ENCODE peak calls at places on chromosomes 6 and 20, in nine cellular contexts. One of them, this sample, is unnamed.
A peak's percentile ranks its signal among the peaks of the same experiment; 100 is the strongest.

GRCh38 chr6:118280210-118280609 is 267.9 kb upstream of the PLN start:
- DNase-seq in lung: no peak
- DNase-seq in CD8-positive, alpha-beta T cell: no peak
- DNase-seq in adrenal gland: no peak
- DNase-seq in naive thymus-derived CD4-positive, alpha-beta T cell: no peak
- DNase-seq in esophagus squamous epithelium: no peak
- DNase-seq in tibial nerve: no peak
- DNase-seq in stomach: no peak
- DNase-seq in gastrocnemius medialis: no peak
- DNase-seq in this sample: no peak

GRCh38 chr6:28139860-28140500 is 1.7 kb upstream of the ZKSCAN8 start:
- DNase-seq in stomach: no peak
- DNase-seq in gastrocnemius medialis: no peak
- DNase-seq in CD8-positive, alpha-beta T cell: no peak
- DNase-seq in adrenal gland: no peak
- DNase-seq in naive thymus-derived CD4-positive, alpha-beta T cell: no peak
- DNase-seq in lung: no peak
- DNase-seq in tibial nerve: no peak
- DNase-seq in esophagus squamous epithelium: no peak
- DNase-seq in this sample: no peak

GRCh38 chr6:7249946-7250643 is 62.9 kb downstream of the SSR1 start:
- DNase-seq in gastrocnemius medialis: no peak
- DNase-seq in lung: no peak
- DNase-seq in stomach: no peak
- DNase-seq in tibial nerve: no peak
- DNase-seq in esophagus squamous epithelium: no peak
- DNase-seq in naive thymus-derived CD4-positive, alpha-beta T cell: no peak
- DNase-seq in CD8-positive, alpha-beta T cell: no peak
- DNase-seq in adrenal gland: no peak
- DNase-seq in this sample: no peak

GRCh38 chr6:7827142-7827541 is 83.4 kb downstream of the TXNDC5 start:
- DNase-seq in naive thymus-derived CD4-positive, alpha-beta T cell: no peak
- DNase-seq in lung: no peak
- DNase-seq in tibial nerve: no peak
- DNase-seq in CD8-positive, alpha-beta T cell: no peak
- DNase-seq in gastrocnemius medialis: no peak
- DNase-seq in stomach: no peak
- DNase-seq in adrenal gland: no peak
- DNase-seq in esophagus squamous epithelium: no peak
- DNase-seq in this sample: no peak

GRCh38 chr6:22322103-22322882 is 25.5 kb upstream of the PRL start:
- DNase-seq in naive thymus-derived CD4-positive, alpha-beta T cell: no peak
- DNase-seq in gastrocnemius medialis: no peak
- DNase-seq in lung: no peak
- DNase-seq in stomach: no peak
- DNase-seq in esophagus squamous epithelium: no peak
- DNase-seq in tibial nerve: no peak
- DNase-seq in adrenal gland: no peak
- DNase-seq in CD8-positive, alpha-beta T cell: no peak
- DNase-seq in this sample: no peak

GRCh38 chr6:44411141-44411540 is 23.6 kb downstream of the CDC5L start:
- DNase-seq in CD8-positive, alpha-beta T cell: no peak
- DNase-seq in esophagus squamous epithelium: no peak
- DNase-seq in adrenal gland: no peak
- DNase-seq in naive thymus-derived CD4-positive, alpha-beta T cell: no peak
- DNase-seq in gastrocnemius medialis: no peak
- DNase-seq in tibial nerve: no peak
- DNase-seq in lung: no peak
- DNase-seq in stomach: no peak
- DNase-seq in this sample: no peak

GRCh38 chr6:38193051-38193450 is 373.5 kb downstream of the ZFAND3 start:
- DNase-seq in gastrocnemius medialis: no peak
- DNase-seq in adrenal gland: no peak
- DNase-seq in stomach: no peak
- DNase-seq in tibial nerve: no peak
- DNase-seq in esophagus squamous epithelium: no peak
- DNase-seq in lung: no peak
- DNase-seq in naive thymus-derived CD4-positive, alpha-beta T cell: no peak
- DNase-seq in CD8-positive, alpha-beta T cell: no peak
- DNase-seq in this sample: no peak

GRCh38 chr6:9514146-9514545 is 900.7 kb downstream of the TFAP2A start:
- DNase-seq in stomach: no peak
- DNase-seq in gastrocnemius medialis: no peak
- DNase-seq in adrenal gland: no peak
- DNase-seq in tibial nerve: no peak
- DNase-seq in CD8-positive, alpha-beta T cell: no peak
- DNase-seq in esophagus squamous epithelium: no peak
- DNase-seq in naive thymus-derived CD4-positive, alpha-beta T cell: no peak
- DNase-seq in lung: no peak
- DNase-seq in this sample: no peak

GRCh38 chr6:164163239-164163638 is 748.7 kb downstream of the QKI start:
- DNase-seq in tibial nerve: no peak
- DNase-seq in lung: no peak
- DNase-seq in adrenal gland: no peak
- DNase-seq in stomach: no peak
- DNase-seq in CD8-positive, alpha-beta T cell: no peak
- DNase-seq in gastrocnemius medialis: no peak
- DNase-seq in naive thymus-derived CD4-positive, alpha-beta T cell: no peak
- DNase-seq in esophagus squamous epithelium: no peak
- DNase-seq in this sample: no peak

GRCh38 chr20:20734475-20734948 is 22.1 kb upstream of the RALGAPA2 start:
- DNase-seq in adrenal gland: no peak
- DNase-seq in naive thymus-derived CD4-positive, alpha-beta T cell: no peak
- DNase-seq in esophagus squamous epithelium: no peak
- DNase-seq in tibial nerve: no peak
- DNase-seq in gastrocnemius medialis: no peak
- DNase-seq in lung: no peak
- DNase-seq in CD8-positive, alpha-beta T cell: no peak
- DNase-seq in stomach: no peak
- DNase-seq in this sample: peak; percentile 5

GRCh38 chr6:130411481-130411880 is 45.7 kb downstream of the TMEM200A start:
- DNase-seq in stomach: no peak
- DNase-seq in tibial nerve: no peak
- DNase-seq in gastrocnemius medialis: no peak
- DNase-seq in naive thymus-derived CD4-positive, alpha-beta T cell: no peak
- DNase-seq in adrenal gland: no peak
- DNase-seq in CD8-positive, alpha-beta T cell: no peak
- DNase-seq in esophagus squamous epithelium: no peak
- DNase-seq in lung: no peak
- DNase-seq in this sample: no peak

GRCh38 chr6:130409394-130410095 is 43.7 kb downstream of the TMEM200A start:
- DNase-seq in tibial nerve: no peak
- DNase-seq in stomach: no peak
- DNase-seq in lung: no peak
- DNase-seq in CD8-positive, alpha-beta T cell: no peak
- DNase-seq in gastrocnemius medialis: no peak
- DNase-seq in naive thymus-derived CD4-positive, alpha-beta T cell: no peak
- DNase-seq in adrenal gland: no peak
- DNase-seq in esophagus squamous epithelium: no peak
- DNase-seq in this sample: no peak

GRCh38 chr6:130405549-130405948 is 39.7 kb downstream of the TMEM200A start:
- DNase-seq in tibial nerve: no peak
- DNase-seq in esophagus squamous epithelium: no peak
- DNase-seq in CD8-positive, alpha-beta T cell: no peak
- DNase-seq in lung: no peak
- DNase-seq in stomach: no peak
- DNase-seq in gastrocnemius medialis: no peak
- DNase-seq in naive thymus-derived CD4-positive, alpha-beta T cell: no peak
- DNase-seq in adrenal gland: no peak
- DNase-seq in this sample: no peak

GRCh38 chr6:130412556-130413290 is 46.9 kb downstream of the TMEM200A start:
- DNase-seq in naive thymus-derived CD4-positive, alpha-beta T cell: no peak
- DNase-seq in esophagus squamous epithelium: no peak
- DNase-seq in gastrocnemius medialis: no peak
- DNase-seq in stomach: no peak
- DNase-seq in tibial nerve: no peak
- DNase-seq in CD8-positive, alpha-beta T cell: no peak
- DNase-seq in lung: no peak
- DNase-seq in adrenal gland: no peak
- DNase-seq in this sample: no peak

GRCh38 chr6:130406935-130407532 is 41.2 kb downstream of the TMEM200A start:
- DNase-seq in naive thymus-derived CD4-positive, alpha-beta T cell: no peak
- DNase-seq in stomach: no peak
- DNase-seq in tibial nerve: no peak
- DNase-seq in lung: no peak
- DNase-seq in CD8-positive, alpha-beta T cell: no peak
- DNase-seq in adrenal gland: no peak
- DNase-seq in esophagus squamous epithelium: no peak
- DNase-seq in gastrocnemius medialis: no peak
- DNase-seq in this sample: no peak
- H3K36me3 ChIP-seq in naive thymus-derived CD4-positive, alpha-beta T cell: no peaks in the 10 kb centered on the region
- H3K36me3 ChIP-seq in stomach: no peaks in the 10 kb centered on the region
- H3K36me3 ChIP-seq in tibial nerve: no peaks in the 10 kb centered on the region
- H3K36me3 ChIP-seq in lung: no peaks in the 10 kb centered on the region
- H3K36me3 ChIP-seq in CD8-positive, alpha-beta T cell: no peaks in the 10 kb centered on the region
- H3K36me3 ChIP-seq in adrenal gland: no peaks in the 10 kb centered on the region
- H3K36me3 ChIP-seq in esophagus squamous epithelium: no peaks in the 10 kb centered on the region
- H3K36me3 ChIP-seq in gastrocnemius medialis: no peaks in the 10 kb centered on the region
- H3K36me3 ChIP-seq in this sample: no peaks in the 10 kb centered on the region

GRCh38 chr6:12275084-12275483 is 15.1 kb upstream of the EDN1 start:
- DNase-seq in stomach: no peak
- DNase-seq in tibial nerve: no peak
- DNase-seq in CD8-positive, alpha-beta T cell: no peak
- DNase-seq in esophagus squamous epithelium: no peak
- DNase-seq in gastrocnemius medialis: no peak
- DNase-seq in lung: no peak
- DNase-seq in adrenal gland: no peak
- DNase-seq in naive thymus-derived CD4-positive, alpha-beta T cell: no peak
- DNase-seq in this sample: no peak
- H3K27ac ChIP-seq in stomach: no peak overlapping the region
- H3K27ac ChIP-seq in tibial nerve: no peak overlapping the region
- H3K27ac ChIP-seq in CD8-positive, alpha-beta T cell: no peak overlapping the region
- H3K27ac ChIP-seq in esophagus squamous epithelium: no peak overlapping the region
- H3K27ac ChIP-seq in gastrocnemius medialis: no peak overlapping the region
- H3K27ac ChIP-seq in lung: no peak overlapping the region
- H3K27ac ChIP-seq in adrenal gland: no peak overlapping the region
- H3K27ac ChIP-seq in naive thymus-derived CD4-positive, alpha-beta T cell: no peak overlapping the region
- H3K27ac ChIP-seq in this sample: no peak overlapping the region

DNA sequence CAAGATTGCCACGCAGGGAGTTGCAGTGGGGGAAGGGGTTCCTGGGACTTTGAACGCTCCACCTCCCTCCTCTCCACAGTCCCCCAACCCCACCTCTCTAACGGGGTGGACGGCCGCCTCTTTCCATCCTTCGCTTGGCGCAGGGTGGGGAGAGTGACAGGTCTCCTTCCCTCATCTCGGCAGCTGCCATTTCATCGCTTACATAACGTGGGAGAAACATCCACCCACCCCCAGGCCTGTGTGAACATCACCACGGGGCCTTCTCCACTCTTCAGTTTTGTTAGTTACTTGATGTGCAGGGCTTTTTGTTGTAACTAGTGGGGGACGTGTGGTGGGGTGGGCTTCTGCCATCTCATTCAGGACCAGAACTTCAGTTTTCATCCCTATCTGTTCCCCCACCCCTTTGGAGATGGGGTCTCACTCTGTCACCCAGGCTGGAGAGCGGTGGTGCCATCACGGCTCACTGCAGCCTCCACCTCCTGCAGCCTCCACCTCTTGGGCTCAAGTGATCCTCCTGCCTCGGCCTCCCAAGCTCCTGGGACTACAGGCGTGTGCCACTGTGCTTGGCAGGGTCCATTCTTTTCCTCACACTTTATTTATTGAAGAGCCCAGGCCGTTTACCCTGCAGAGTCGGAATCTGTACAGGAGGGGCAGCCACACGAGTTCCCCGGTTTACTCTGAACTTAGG is 17.7 kb downstream of the RTEL1 start:
- DNase-seq in gastrocnemius medialis: no peak
- DNase-seq in CD8-positive, alpha-beta T cell: no peak
- DNase-seq in tibial nerve: no peak
- DNase-seq in stomach: no peak
- DNase-seq in esophagus squamous epithelium: no peak
- DNase-seq in naive thymus-derived CD4-positive, alpha-beta T cell: no peak
- DNase-seq in adrenal gland: no peak
- DNase-seq in lung: no peak
- DNase-seq in this sample: no peak
- H3K36me3 ChIP-seq in gastrocnemius medialis: peaks cover 55% of the 10 kb centered on the region
- H3K36me3 ChIP-seq in CD8-positive, alpha-beta T cell: peaks cover 5% of the 10 kb centered on the region
- H3K36me3 ChIP-seq in tibial nerve: peaks cover 99% of the 10 kb centered on the region
- H3K36me3 ChIP-seq in stomach: peaks cover 85% of the 10 kb centered on the region
- H3K36me3 ChIP-seq in esophagus squamous epithelium: no peaks in the 10 kb centered on the region
- H3K36me3 ChIP-seq in naive thymus-derived CD4-positive, alpha-beta T cell: no peaks in the 10 kb centered on the region
- H3K36me3 ChIP-seq in adrenal gland: peaks cover 52% of the 10 kb centered on the region
- H3K36me3 ChIP-seq in lung: peaks cover 51% of the 10 kb centered on the region
- H3K36me3 ChIP-seq in this sample: peaks cover 6% of the 10 kb centered on the region

GRCh38 chr20:3783068-3783489 is 1.8 kb upstream of the SPEF1 start:
- DNase-seq in naive thymus-derived CD4-positive, alpha-beta T cell: no peak
- DNase-seq in stomach: peak; percentile 46
- DNase-seq in esophagus squamous epithelium: no peak
- DNase-seq in lung: no peak
- DNase-seq in tibial nerve: no peak
- DNase-seq in CD8-positive, alpha-beta T cell: no peak
- DNase-seq in gastrocnemius medialis: no peak
- DNase-seq in adrenal gland: no peak
- DNase-seq in this sample: no peak

GRCh38 chr20:3784863-3785239 is 1.7 kb downstream of the CENPB start:
- DNase-seq in adrenal gland: no peak
- DNase-seq in naive thymus-derived CD4-positive, alpha-beta T cell: no peak
- DNase-seq in gastrocnemius medialis: no peak
- DNase-seq in tibial nerve: no peak
- DNase-seq in stomach: no peak
- DNase-seq in CD8-positive, alpha-beta T cell: no peak
- DNase-seq in esophagus squamous epithelium: no peak
- DNase-seq in lung: no peak
- DNase-seq in this sample: no peak

GRCh38 chr20:3785240-3786125 is 1.1 kb downstream of the CENPB start:
- DNase-seq in CD8-positive, alpha-beta T cell: no peak
- DNase-seq in naive thymus-derived CD4-positive, alpha-beta T cell: no peak
- DNase-seq in stomach: peak; percentile 42
- DNase-seq in tibial nerve: no peak
- DNase-seq in gastrocnemius medialis: no peak
- DNase-seq in lung: no peak
- DNase-seq in adrenal gland: no peak
- DNase-seq in esophagus squamous epithelium: no peak
- DNase-seq in this sample: no peak

GRCh38 chr20:3783516-3784225 is 2.4 kb upstream of the SPEF1 start:
- DNase-seq in naive thymus-derived CD4-positive, alpha-beta T cell: no peak
- DNase-seq in tibial nerve: no peak
- DNase-seq in lung: no peak
- DNase-seq in stomach: no peak
- DNase-seq in adrenal gland: no peak
- DNase-seq in gastrocnemius medialis: no peak
- DNase-seq in esophagus squamous epithelium: no peak
- DNase-seq in CD8-positive, alpha-beta T cell: no peak
- DNase-seq in this sample: no peak

DNA sequence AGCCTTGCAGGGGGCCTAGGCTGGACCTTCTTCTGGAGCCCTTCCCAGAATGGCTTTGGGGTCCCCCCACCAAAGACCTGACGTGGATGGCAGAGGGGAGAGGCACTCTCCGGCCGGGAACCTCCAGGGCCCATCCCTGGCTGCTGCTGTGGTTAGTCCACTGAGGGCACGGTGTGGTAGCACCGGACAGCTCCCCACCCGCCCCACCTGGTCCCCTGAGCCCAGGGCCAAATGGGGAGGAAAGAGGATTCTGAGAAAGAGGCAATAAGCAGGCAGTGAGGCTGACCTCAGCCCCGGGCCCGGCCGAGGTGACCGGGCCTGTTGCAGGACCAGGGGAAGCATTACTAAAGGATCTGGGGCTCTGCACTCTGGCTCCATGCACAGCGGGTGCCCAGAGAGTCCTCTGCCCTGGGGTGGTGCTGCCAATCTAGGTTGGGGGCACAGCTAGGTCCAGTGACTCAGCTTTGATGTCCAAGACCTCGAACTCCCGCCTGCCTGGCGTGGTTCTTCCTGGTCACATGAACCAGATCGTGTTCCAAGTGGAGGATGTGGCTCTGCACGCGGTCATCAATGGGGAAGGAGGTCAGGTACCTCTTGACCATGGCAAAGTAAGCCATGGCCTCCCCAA is 2.2 kb downstream of the CENPB start:
- DNase-seq in lung: peak; percentile 29
- DNase-seq in stomach: no peak
- DNase-seq in esophagus squamous epithelium: no peak
- DNase-seq in CD8-positive, alpha-beta T cell: no peak
- DNase-seq in naive thymus-derived CD4-positive, alpha-beta T cell: no peak
- DNase-seq in adrenal gland: no peak
- DNase-seq in tibial nerve: no peak
- DNase-seq in gastrocnemius medialis: no peak
- DNase-seq in this sample: no peak
- H3K27ac ChIP-seq in lung: peak overlapping the region; percentile 26
- H3K27ac ChIP-seq in stomach: peak overlapping the region; percentile 90
- H3K27ac ChIP-seq in esophagus squamous epithelium: peak overlapping the region; percentile 83
- H3K27ac ChIP-seq in CD8-positive, alpha-beta T cell: no peak overlapping the region
- H3K27ac ChIP-seq in naive thymus-derived CD4-positive, alpha-beta T cell: peak overlapping the region; percentile 9
- H3K27ac ChIP-seq in adrenal gland: no peak overlapping the region
- H3K27ac ChIP-seq in tibial nerve: no peak overlapping the region
- H3K27ac ChIP-seq in gastrocnemius medialis: peak overlapping the region; percentile 27
- H3K27ac ChIP-seq in this sample: no peak overlapping the region